ENCODE peak calls at places on chromosomes 13 and 19, in five cellular contexts. P is HFF-Myc, W is C1 segment of cervical spinal cord, X is NCI-H2171, C is T-helper 9 cell. K is an unnamed sample.

GRCh38 chr13:52009985-52010384 is 1.3 kb downstream of the ATP7B start:
- DNase-seq in P (no peak), W (no peak), X (no peak), C (no peak), K (no peak)

GRCh38 chr13:77267362-77267761 is 59.5 kb downstream of the MYCBP2 start:
- DNase-seq in P (no peak), W (no peak), X (no peak), C (no peak), K (no peak)

GRCh38 chr13:109669234-109669612 is 117.2 kb downstream of the IRS2 start:
- DNase-seq in P (no peak), W (no peak), X (no peak), C (no peak), K (no peak)

GRCh38 chr13:44086389-44086788 is 206.7 kb downstream of the LACC1 start:
- DNase-seq in P (no peak), W (no peak), X (no peak), C (no peak), K (no peak)

GRCh38 chr19:37975071-37975470 is 68.1 kb downstream of the SIPA1L3 start:
- DNase-seq in P (no peak), W (no peak), X (no peak), C (no peak), K (no peak)

GRCh38 chr19:8571006-8571411 is 6.2 kb downstream of the MYO1F start:
- DNase-seq in P (no peak), W (no peak), X (no peak), C (peak; percentile 44), K (no peak)

GRCh38 chr13:40694426-40694825 is 28.0 kb upstream of the FOXO1 start:
- DNase-seq in P (no peak), W (no peak), X (no peak), C (no peak), K (no peak)

GRCh38 chr13:42377640-42378382 is 105.9 kb downstream of the AKAP11 start:
- DNase-seq in P (no peak), W (no peak), X (peak; percentile 53), C (no peak), K (no peak)

GRCh38 chr13:106284358-106284757 is 251.1 kb downstream of the EFNB2 start:
- DNase-seq in P (no peak), W (no peak), X (no peak), C (no peak), K (no peak)

GRCh38 chr19:4504297-4504701 is 14.0 kb downstream of the PLIN4 start:
- DNase-seq in P (no peak), W (no peak), X (no peak), C (no peak), K (peak; percentile 49)

GRCh38 chr19:29294343-29294811 is 81.4 kb upstream of the UQCRFS1 start:
- DNase-seq in P (no peak), W (no peak), X (no peak), C (no peak), K (no peak)

GRCh38 chr13:65310663-65311328 is 1919.3 kb downstream of the PCDH9 start:
- DNase-seq in P (no peak), W (no peak), X (no peak), C (no peak), K (no peak)

GRCh38 chr19:6074709-6075403 is 35.4 kb downstream of the RFX2 start:
- DNase-seq in P (no peak), W (no peak), X (no peak), C (no peak), K (no peak)

GRCh38 chr13:41565221-41565620 is 107.9 kb downstream of the RGCC start:
- DNase-seq in P (no peak), W (no peak), X (no peak), C (no peak), K (no peak)

K was measured in posterior cingulate gyrus.